ENCODE peak calls at places on chromosomes 12 and 14, in five cellular contexts. Z is A549, A is cardiac muscle cell, O is astrocyte, W is HL-60. Q is an unnamed sample.

GRCh38 chr12:25195056-25195971 is at the start of the genes DNAI7 and ETFRF1:
- DNase-seq in W (peak; percentile 97), Z (peak; percentile 80), O (peak; percentile 86), A (peak; percentile 97), Q (peak; percentile 97)

GRCh38 chr14:70032447-70032846 is 153.2 kb downstream of the SMOC1 start:
- DNase-seq in Z (peak; percentile 30), W (no peak), A (no peak), O (no peak), Q (no peak)

GRCh38 chr14:101972126-101972785 is 7.9 kb downstream of the DYNC1H1 start:
- DNase-seq in A (peak; percentile 99), O (peak; percentile 99), Z (peak; percentile 90), W (peak; percentile 64), Q (peak; percentile 88)

GRCh38 chr12:71662861-71663560 is 637 bp downstream of the ZFC3H1 start:
- DNase-seq in Z (peak; percentile 43), W (peak; percentile 62), A (peak; percentile 55), O (peak; percentile 63), Q (peak; percentile 65)

GRCh38 chr12:46489951-46490388 is 117.4 kb upstream of the SLC38A2 start:
- DNase-seq in W (no peak), O (peak; percentile 36), Z (no peak), A (peak; percentile 48), Q (no peak)

GRCh38 chr14:94342334-94342934 is 19.3 kb upstream of the SERPINA6 start:
- DNase-seq in O (peak; percentile 100), A (peak; percentile 100), Z (peak; percentile 80), W (no peak), Q (peak; percentile 89)

GRCh38 chr14:99644723-99645544 is at the start of gene HHIPL1:
- DNase-seq in O (peak; percentile 39), A (peak; percentile 64), Z (no peak), W (no peak), Q (no peak)

GRCh38 chr12:21710944-21711343 is 53.3 kb upstream of the LDHB start:
- DNase-seq in W (no peak), O (no peak), Z (no peak), A (peak; percentile 54), Q (no peak)

GRCh38 chr12:124286414-124286813 is 8.5 kb upstream of the RFLNA start:
- DNase-seq in Z (no peak), O (peak; percentile 76), W (no peak), A (peak; percentile 51), Q (no peak)

GRCh38 chr14:49995162-49995561 is 102.3 kb downstream of the ARF6 start:
- DNase-seq in W (no peak), A (no peak), Z (no peak), O (no peak), Q (no peak)

GRCh38 chr14:77102154-77102553 is 4.1 kb downstream of the CIPC start:
- DNase-seq in O (no peak), Z (no peak), W (no peak), A (no peak), Q (no peak)

GRCh38 chr14:57962293-57962996 is 96.6 kb upstream of the SLC35F4 start:
- DNase-seq in O (no peak), W (no peak), Z (no peak), A (no peak), Q (no peak)

GRCh38 chr14:26525057-26525456 is 72.8 kb downstream of the NOVA1 start:
- DNase-seq in O (no peak), Z (no peak), W (no peak), A (peak; percentile 5), Q (no peak)

GRCh38 chr12:32499048-32499447 is 99.7 kb downstream of the FGD4 start:
- DNase-seq in O (no peak), A (no peak), Z (no peak), W (no peak), Q (no peak)

DNA sequence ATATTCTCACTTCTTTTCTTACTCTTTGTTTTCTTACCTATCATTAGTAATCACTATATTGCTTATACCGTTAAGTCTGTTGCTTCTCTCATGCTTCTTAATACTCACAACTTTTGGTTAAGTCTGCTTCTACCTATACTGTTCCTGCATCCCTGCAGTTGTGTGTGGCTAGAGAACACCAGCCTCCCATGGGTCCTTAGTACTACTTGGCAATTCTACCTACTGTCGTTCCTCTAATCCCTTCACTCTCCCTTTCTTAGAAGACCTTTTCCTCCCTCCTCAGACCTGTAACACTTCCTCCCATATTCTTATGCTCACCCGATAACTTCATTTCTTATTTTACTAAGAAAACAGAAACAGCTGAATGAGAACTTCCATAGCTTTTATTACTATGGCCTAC is 29.3 kb downstream of the CNOT2 start:
- DNase-seq in Z (no peak), O (no peak), W (no peak), A (no peak), Q (no peak)
- TF ChIP-seq CTCF in Z (no peak), O (no peak), W (no peak), A (no peak), Q (no peak)

DNA sequence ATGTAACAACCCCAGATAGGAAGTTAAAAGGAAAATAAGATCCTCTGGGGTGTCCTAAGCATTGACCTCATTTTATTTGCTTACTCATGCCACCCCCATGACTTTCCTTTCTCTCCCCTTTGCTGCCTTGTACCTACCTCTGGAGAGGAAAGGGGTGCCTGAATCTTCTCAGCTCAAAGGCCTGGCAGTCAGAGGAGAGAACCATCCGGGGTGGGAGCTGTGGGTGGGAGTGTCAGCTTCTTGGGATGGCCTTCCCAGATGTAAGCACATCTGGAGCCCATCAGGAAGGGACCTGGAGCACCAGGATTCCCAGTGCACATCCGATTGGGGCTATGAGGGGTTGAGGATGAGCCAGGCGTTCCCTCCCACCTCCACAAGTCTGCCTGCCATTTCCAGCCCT is 5.2 kb upstream of the ITGA5 start:
- DNase-seq in O (no peak), W (no peak), A (no peak), Z (no peak), Q (no peak)
- H3K27ac ChIP-seq in O (no peak overlapping the region), W (no peak overlapping the region), A (no peak overlapping the region), Z (peak overlapping the region; percentile 99), Q (no peak overlapping the region)

DNA sequence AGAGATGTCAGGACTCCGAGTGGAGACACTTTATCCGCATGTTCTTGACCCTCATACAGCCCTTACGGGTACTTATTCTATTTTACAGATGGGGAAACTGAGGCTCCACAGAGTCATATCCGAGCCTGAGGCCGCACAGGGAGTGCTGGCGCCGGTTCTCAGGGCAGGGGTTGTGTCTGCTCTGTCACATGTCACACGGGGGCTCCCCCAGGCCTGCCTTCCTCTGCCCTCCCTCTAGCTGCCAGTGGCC is 988 bp upstream of the INF2 start:
- DNase-seq in O (no peak), W (no peak), A (no peak), Z (no peak), Q (no peak)
- H3K4me3 ChIP-seq in O (no peak overlapping the region), W (no peak overlapping the region), A (no peak overlapping the region), Z (peak overlapping the region; percentile 99), Q (no peak overlapping the region)

DNA sequence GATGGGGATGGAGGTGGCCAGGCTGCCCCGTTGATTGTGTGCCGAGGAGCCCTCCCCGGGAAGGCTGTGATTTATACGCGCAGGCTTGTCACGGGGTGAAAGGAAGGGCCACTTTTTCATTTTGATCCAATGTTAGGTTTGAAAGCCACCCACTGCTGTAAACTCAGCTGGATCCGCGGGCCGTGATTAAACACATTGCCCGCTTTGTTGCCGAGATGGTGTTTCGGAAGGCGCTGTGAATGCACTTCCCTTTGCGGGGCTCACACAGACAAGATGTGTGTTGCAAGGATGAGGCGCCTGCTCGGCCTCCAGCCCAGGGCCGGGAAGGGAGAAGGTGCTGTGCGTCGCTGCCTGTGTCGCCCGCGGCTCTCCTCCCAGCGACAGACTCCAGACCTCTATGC is 98.9 kb downstream of the TMEM132C start:
- DNase-seq in O (no peak), W (peak; percentile 31), A (peak; percentile 2), Z (no peak), Q (no peak)
- TF ChIP-seq CTCF in O (no peak), W (no peak), A (no peak), Z (no peak), Q (no peak)

GRCh38 chr12:115918763-115919162 is 358.7 kb downstream of the MED13L start:
- DNase-seq in O (no peak), A (no peak), Z (no peak), W (no peak), Q (no peak)

GRCh38 chr12:115923851-115924250 is 353.6 kb downstream of the MED13L start:
- DNase-seq in Z (no peak), A (no peak), O (no peak), W (no peak), Q (no peak)

GRCh38 chr12:115922952-115923564 is 354.4 kb downstream of the MED13L start:
- DNase-seq in O (no peak), A (peak; percentile 13), Z (peak; percentile 40), W (peak; percentile 28), Q (no peak)

GRCh38 chr12:115916910-115917668 is 360.4 kb downstream of the MED13L start:
- DNase-seq in Z (peak; percentile 60), A (peak; percentile 53), O (no peak), W (peak; percentile 35), Q (peak; percentile 73)

GRCh38 chr12:115920395-115921183 is 356.9 kb downstream of the MED13L start:
- DNase-seq in O (no peak), Z (no peak), W (no peak), A (no peak), Q (no peak)
- H3K27ac ChIP-seq in O (no peak overlapping the region), Z (no peak overlapping the region), W (no peak overlapping the region), A (no peak overlapping the region), Q (no peak overlapping the region)